ENCODE peak calls at places on chromosome 21, in five cellular contexts. B is ovary; F is heart left ventricle; O is CD8-positive, alpha-beta T cell; K is upper lobe of right lung. G is an unnamed sample.

GRCh38 chr21:44848821-44849521 is 24.5 kb downstream of the PTTG1IP start:
- DNase-seq in B (peak; percentile 30), F (no peak), O (no peak), K (peak; percentile 55), G (no peak)

GRCh38 chr21:35226960-35227741 is 178.0 kb upstream of the RUNX1 start:
- DNase-seq in B (no peak), F (no peak), O (peak; percentile 76), K (no peak), G (peak; percentile 66)

GRCh38 chr21:44952116-44952928 is 12.5 kb downstream of the SLX9 start:
- DNase-seq in B (no peak), F (peak; percentile 82), O (no peak), K (peak; percentile 61), G (no peak)

GRCh38 chr21:14533555-14534400 is 12.3 kb downstream of the SAMSN1 start:
- DNase-seq in B (no peak), F (no peak), O (no peak), K (no peak), G (peak; percentile 78)

GRCh38 chr21:43575466-43575841 is 83.8 kb downstream of the HSF2BP start:
- DNase-seq in B (no peak), F (no peak), O (no peak), K (no peak), G (no peak)

GRCh38 chr21:35476616-35477395 is 427.7 kb upstream of the RUNX1 start:
- DNase-seq in B (no peak), F (no peak), O (no peak), K (no peak), G (no peak)

GRCh38 chr21:32524010-32524719 is 61.2 kb downstream of the TCP10L start:
- DNase-seq in B (no peak), F (peak; percentile 61), O (no peak), K (no peak), G (no peak)

GRCh38 chr21:43626390-43626789 is 32.9 kb downstream of the HSF2BP start:
- DNase-seq in B (no peak), F (no peak), O (no peak), K (no peak), G (no peak)

GRCh38 chr21:14677023-14677422 is 130.9 kb upstream of the SAMSN1 start:
- DNase-seq in B (no peak), F (no peak), O (no peak), K (no peak), G (no peak)

GRCh38 chr21:37742115-37742514 is 174.1 kb downstream of the KCNJ6 start:
- DNase-seq in B (no peak), F (no peak), O (no peak), K (no peak), G (no peak)

GRCh38 chr21:45586289-45586858 is 44.1 kb upstream of the SLC19A1 start:
- DNase-seq in B (no peak), F (no peak), O (no peak), K (no peak), G (no peak)

GRCh38 chr21:27713159-27714109 is 746.5 kb upstream of the ADAMTS5 start:
- DNase-seq in B (no peak), F (no peak), O (no peak), K (no peak), G (no peak)

GRCh38 chr21:32329331-32329730 is 30.7 kb downstream of the MRAP start:
- DNase-seq in B (no peak), F (no peak), O (no peak), K (no peak), G (no peak)

GRCh38 chr21:31922881-31923280 is 50.1 kb downstream of the HUNK start:
- DNase-seq in B (no peak), F (no peak), O (no peak), K (no peak), G (no peak)

GRCh38 chr21:45698493-45698947 is 55.0 kb downstream of the PCBP3 start:
- DNase-seq in B (peak; percentile 45), F (peak; percentile 46), O (no peak), K (no peak), G (no peak)

GRCh38 chr21:44994581-44995171 is 54.8 kb downstream of the SLX9 start:
- DNase-seq in B (no peak), F (no peak), O (no peak), K (no peak), G (no peak)

GRCh38 chr21:24224411-24224810 is 1382.9 kb downstream of the MRPL39 start:
- DNase-seq in B (no peak), F (no peak), O (no peak), K (no peak), G (no peak)

GRCh38 chr21:44636209-44637017 is 743 bp upstream of the KRTAP10-10 start:
- DNase-seq in B (no peak), F (no peak), O (no peak), K (no peak), G (no peak)

GRCh38 chr21:44296103-44296519 is 3.7 kb upstream of the PFKL start:
- DNase-seq in B (no peak), F (no peak), O (no peak), K (no peak), G (no peak)

GRCh38 chr21:43289966-43290365 is 121.2 kb downstream of the CRYAA start:
- DNase-seq in B (peak; percentile 21), F (no peak), O (no peak), K (no peak), G (no peak)

DNA sequence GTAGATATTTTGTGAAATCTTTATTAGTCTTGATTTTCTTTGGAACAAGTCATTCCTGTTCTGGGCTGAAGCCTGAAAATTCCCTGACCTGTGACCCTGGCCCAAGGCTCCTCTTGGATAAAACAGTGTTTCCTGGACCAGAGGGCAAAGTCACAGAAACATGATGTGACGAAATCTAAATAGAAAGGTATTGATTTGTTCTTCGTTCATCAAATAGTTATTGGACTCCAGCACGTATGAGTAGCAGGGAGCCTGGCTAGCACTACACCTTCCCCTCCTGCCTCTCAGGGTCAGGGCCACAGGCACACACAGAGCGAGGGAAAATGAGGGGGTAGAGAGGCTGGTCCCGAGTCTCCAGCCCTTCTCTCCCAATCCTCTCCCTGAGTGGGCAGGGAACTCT is 1.7 kb upstream of the CLDN14 start:
- DNase-seq in B (peak; percentile 53), F (no peak), O (no peak), K (no peak), G (no peak)
- H3K4me1 ChIP-seq in B (peaks cover 3% of the 10 kb centered on the region), F (no peaks in the 10 kb centered on the region), O (no peaks in the 10 kb centered on the region), K (peaks cover 4% of the 10 kb centered on the region), G (no peaks in the 10 kb centered on the region)

DNA sequence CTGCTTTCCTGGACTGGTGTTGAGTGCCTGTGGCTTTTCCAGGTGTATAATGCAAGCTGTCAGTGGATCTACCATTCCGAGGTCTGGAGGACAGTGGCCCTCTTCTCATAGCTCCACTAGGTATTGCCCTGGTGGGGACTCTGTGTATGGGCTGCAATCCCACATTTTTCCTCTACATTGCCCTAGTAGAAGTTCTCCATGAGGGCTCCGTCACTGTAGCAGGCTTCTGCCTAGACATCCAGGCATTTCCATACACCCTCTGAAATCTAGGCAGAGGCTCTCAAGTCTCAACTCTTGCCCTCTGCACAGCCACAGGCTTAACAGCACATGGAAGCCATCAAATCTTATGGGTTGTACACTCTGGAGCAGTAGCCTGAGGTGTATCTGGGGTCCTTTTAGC is 107.6 kb downstream of the GRIK1 start:
- DNase-seq in B (no peak), F (no peak), O (no peak), K (no peak), G (no peak)
- H3K4me1 ChIP-seq in B (no peaks in the 10 kb centered on the region), F (no peaks in the 10 kb centered on the region), O (no peaks in the 10 kb centered on the region), K (no peaks in the 10 kb centered on the region), G (no peaks in the 10 kb centered on the region)

GRCh38 chr21:34128674-34129038 is 55.3 kb downstream of the MRPS6 start:
- DNase-seq in B (no peak), F (no peak), O (no peak), K (no peak), G (no peak)

GRCh38 chr21:34126691-34127090 is 53.3 kb downstream of the MRPS6 start:
- DNase-seq in B (no peak), F (no peak), O (no peak), K (no peak), G (no peak)

GRCh38 chr21:34126269-34126668 is 52.9 kb downstream of the MRPS6 start:
- DNase-seq in B (no peak), F (no peak), O (peak; percentile 45), K (no peak), G (peak; percentile 2)

GRCh38 chr21:34129039-34129891 is 55.9 kb downstream of the MRPS6 start:
- DNase-seq in B (peak; percentile 52), F (peak; percentile 73), O (peak; percentile 79), K (no peak), G (peak; percentile 68)

DNA sequence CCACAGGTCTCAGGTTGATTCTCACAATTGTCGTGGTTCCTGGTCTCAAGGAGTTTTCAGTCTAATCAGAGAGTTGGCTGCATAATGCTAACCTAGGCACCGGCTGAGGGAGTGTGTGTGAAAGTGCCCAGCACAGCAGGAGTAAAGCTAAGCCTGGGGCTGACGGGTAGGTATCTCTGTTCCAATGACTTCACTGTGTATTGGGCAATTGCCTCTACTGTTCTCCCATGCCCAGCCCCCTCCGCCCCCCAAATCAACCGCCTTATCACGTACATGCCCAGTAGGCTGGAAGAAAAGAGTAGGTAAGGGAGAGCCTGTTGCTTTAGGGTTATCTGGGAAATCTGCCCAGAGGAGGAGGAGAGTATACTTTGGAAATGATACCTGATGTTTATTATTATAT is 54.7 kb downstream of the MRPS6 start:
- DNase-seq in B (no peak), F (no peak), O (no peak), K (no peak), G (no peak)
- H3K4me1 ChIP-seq in B (peaks cover 32% of the 10 kb centered on the region), F (peaks cover 45% of the 10 kb centered on the region), O (peaks cover 59% of the 10 kb centered on the region), K (peaks cover 32% of the 10 kb centered on the region), G (peaks cover 45% of the 10 kb centered on the region)

DNA sequence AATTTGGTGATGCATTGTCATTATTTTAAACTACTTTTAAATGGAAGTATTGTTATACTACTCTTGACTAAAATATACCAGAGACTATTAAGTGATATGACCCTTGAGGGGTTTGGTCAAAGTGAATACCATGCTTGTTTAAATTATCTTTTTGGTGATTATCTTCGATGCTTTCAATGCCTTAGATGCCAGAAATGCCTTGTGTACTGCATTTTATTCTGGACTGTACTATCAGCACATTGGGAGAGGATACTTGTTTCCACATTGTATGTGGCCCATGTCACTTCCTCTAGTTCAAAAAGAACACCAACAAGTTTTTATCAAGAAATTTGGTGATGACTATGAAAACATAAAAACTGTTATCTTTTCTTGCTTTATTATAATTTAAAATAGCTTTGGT is 16.3 kb downstream of the MAP3K7CL start:
- DNase-seq in B (no peak), F (no peak), O (no peak), K (no peak), G (no peak)
- H3K4me1 ChIP-seq in B (peaks cover 2% of the 10 kb centered on the region), F (peaks cover 28% of the 10 kb centered on the region), O (no peaks in the 10 kb centered on the region), K (peaks cover 5% of the 10 kb centered on the region), G (no peaks in the 10 kb centered on the region)

GRCh38 chr21:38819051-38819718 is 13.5 kb downstream of the ETS2 start:
- DNase-seq in B (no peak), F (no peak), O (no peak), K (no peak), G (no peak)

GRCh38 chr21:38816400-38816973 is 10.8 kb downstream of the ETS2 start:
- DNase-seq in B (no peak), F (no peak), O (no peak), K (no peak), G (no peak)

GRCh38 chr21:38818336-38818723 is 12.6 kb downstream of the ETS2 start:
- DNase-seq in B (no peak), F (no peak), O (no peak), K (no peak), G (no peak)

GRCh38 chr21:38819719-38820147 is 14.0 kb downstream of the ETS2 start:
- DNase-seq in B (no peak), F (no peak), O (no peak), K (no peak), G (no peak)

GRCh38 chr21:38817371-38818335 is 11.9 kb downstream of the ETS2 start:
- DNase-seq in B (no peak), F (no peak), O (no peak), K (no peak), G (no peak)
- H3K4me1 ChIP-seq in B (no peaks in the 10 kb centered on the region), F (peaks cover 33% of the 10 kb centered on the region), O (no peaks in the 10 kb centered on the region), K (peaks cover 61% of the 10 kb centered on the region), G (no peaks in the 10 kb centered on the region)